ENCODE peak calls at places on chromosome 22, in five cellular contexts. H is tibial nerve, P is AG04450, U is AG04449, D is right lobe of liver. B is an unnamed sample.

GRCh38 chr22:50361222-50361621 is 18.1 kb downstream of the PPP6R2 start:
- DNase-seq in H (no peak), P (no peak), U (no peak), D (no peak), B (no peak)

GRCh38 chr22:43829448-43829821 is 17.3 kb upstream of the EFCAB6 start:
- DNase-seq in H (no peak), P (no peak), U (no peak), D (peak), B (peak)

GRCh38 chr22:45423524-45423923 is 10.0 kb downstream of the RIBC2 start:
- DNase-seq in H (no peak), P (no peak), U (no peak), D (no peak), B (no peak)

GRCh38 chr22:48840112-48840949 is 987.3 kb downstream of the BRD1 start:
- DNase-seq in H (no peak), P (no peak), U (no peak), D (no peak), B (no peak)

GRCh38 chr22:32185821-32186220 is 19.1 kb downstream of the RFPL2 start:
- DNase-seq in H (no peak), P (no peak), U (no peak), D (no peak), B (no peak)

GRCh38 chr22:44526431-44527115 is 28.5 kb upstream of the RTL6 start:
- DNase-seq in H (no peak), P (no peak), U (no peak), D (peak), B (no peak)

GRCh38 chr22:46803936-46804335 is 41.5 kb downstream of the TBC1D22A start:
- DNase-seq in H (no peak), P (no peak), U (no peak), D (no peak), B (no peak)

GRCh38 chr22:42970029-42970428 is 44.9 kb downstream of the PACSIN2 start:
- DNase-seq in H (no peak), P (no peak), U (no peak), D (no peak), B (no peak)

GRCh38 chr22:27062857-27063256 is 405.5 kb downstream of the MIAT start:
- DNase-seq in H (no peak), P (no peak), U (no peak), D (no peak), B (no peak)

GRCh38 chr22:35552186-35552842 is 11.7 kb downstream of the RASD2 start:
- DNase-seq in H (no peak), P (no peak), U (no peak), D (no peak), B (no peak)

GRCh38 chr22:36928181-36928580 is 14.8 kb downstream of the CSF2RB start:
- DNase-seq in H (no peak), P (no peak), U (no peak), D (no peak), B (no peak)

GRCh38 chr22:41564563-41564962 is 3.8 kb downstream of the CSDC2 start:
- DNase-seq in H (no peak), P (no peak), U (no peak), D (no peak), B (peak)

GRCh38 chr22:37442537-37442936 is 15.3 kb upstream of the ELFN2 start:
- DNase-seq in H (no peak), P (no peak), U (no peak), D (no peak), B (no peak)

GRCh38 chr22:36156515-36157419 is 3.8 kb downstream of the APOL3 start:
- DNase-seq in H (peak), P (peak), U (no peak), D (peak), B (peak)

GRCh38 chr22:36770116-36770945 is 5.6 kb downstream of the IFT27 start:
- DNase-seq in H (no peak), P (no peak), U (no peak), D (no peak), B (no peak)

GRCh38 chr22:35375031-35375430 is 5.9 kb upstream of the HMOX1 start:
- DNase-seq in H (no peak), P (no peak), U (no peak), D (no peak), B (no peak)

GRCh38 chr22:40002935-40003715 is 8.4 kb downstream of the FAM83F start:
- DNase-seq in H (no peak), P (no peak), U (no peak), D (no peak), B (no peak)

GRCh38 chr22:49764151-49764581 is 63.5 kb downstream of the BRD1 start:
- DNase-seq in H (no peak), P (no peak), U (no peak), D (peak), B (peak)

GRCh38 chr22:46934746-46935491 is 172.5 kb downstream of the TBC1D22A start:
- DNase-seq in H (no peak), P (peak), U (peak), D (no peak), B (peak)

DNA sequence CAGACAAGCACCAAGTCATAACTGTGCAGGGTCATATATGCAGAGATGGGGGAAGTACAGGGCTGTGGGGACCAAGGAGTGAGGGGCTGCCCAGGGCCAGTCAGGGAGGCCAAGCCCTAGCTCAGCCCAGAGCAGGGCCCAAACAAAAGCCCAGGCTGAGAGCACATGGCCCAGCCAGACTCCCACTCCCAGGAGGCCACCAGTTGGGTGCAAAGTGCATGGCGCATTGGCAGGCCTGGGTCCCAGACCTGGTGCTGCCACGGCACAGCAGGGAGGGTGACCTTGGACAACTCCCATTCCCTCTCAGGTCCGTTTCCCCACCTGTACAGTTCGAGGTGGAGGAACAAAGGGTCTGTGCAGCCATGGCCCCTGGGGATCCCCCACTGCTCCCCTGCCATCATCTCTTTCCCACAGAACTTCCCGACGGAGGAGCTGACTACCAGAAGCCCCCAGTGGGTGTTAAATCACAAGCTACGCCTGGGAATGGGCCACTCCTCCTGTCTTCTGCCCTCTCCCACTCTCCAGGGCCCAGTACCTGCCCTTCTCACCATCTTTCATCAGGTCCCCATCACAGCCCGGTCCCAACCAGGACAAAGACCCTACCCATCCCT is 608 bp downstream of the NIPSNAP1 start:
- DNase-seq in H (no peak), P (no peak), U (no peak), D (peak), B (no peak)
- H3K4me3 ChIP-seq in H (peak), P (peak), U (peak), D (peak), B (peak)

DNA sequence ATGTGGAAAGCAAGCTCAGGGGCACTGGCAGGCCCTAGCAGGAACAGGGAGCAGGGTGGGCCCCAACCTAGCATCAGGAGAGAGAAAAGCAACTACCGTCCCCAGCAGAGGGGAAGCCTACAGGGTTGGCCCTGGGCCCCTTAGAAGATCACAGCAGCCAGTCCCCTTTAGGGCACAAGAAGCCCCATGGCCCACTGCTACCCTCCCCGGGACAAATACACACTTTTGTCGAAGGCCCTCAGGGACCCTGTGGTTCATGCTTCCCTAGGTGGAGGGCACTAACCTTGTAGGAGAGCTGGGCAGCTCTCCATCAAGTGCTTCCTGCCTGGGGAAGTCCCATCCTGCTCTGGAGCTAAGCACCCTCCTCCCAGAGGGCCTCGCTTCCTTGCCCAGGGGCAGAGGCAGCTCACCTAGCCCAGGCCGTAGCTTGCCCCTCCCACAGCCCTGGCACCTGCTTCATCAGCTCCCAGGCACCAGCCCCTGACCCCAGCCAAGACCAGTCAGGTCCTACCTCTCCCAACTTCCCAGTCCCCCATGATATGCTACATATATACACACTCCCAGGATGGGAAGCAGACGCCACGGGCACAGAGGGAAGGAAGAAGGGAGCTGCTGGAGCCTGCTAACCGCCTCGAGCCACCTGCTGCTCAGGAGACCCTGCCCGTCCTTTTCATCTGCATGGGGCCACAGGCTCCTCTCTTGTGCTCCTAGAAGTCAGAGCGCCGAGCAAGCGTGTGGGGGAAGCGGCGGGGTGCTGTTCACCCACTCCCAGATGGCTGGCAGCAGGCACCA is 20.1 kb downstream of the SUN2 start:
- DNase-seq in H (no peak), P (no peak), U (no peak), D (peak), B (no peak)
- TF ChIP-seq CTCF in H (no peak), P (no peak), U (no peak), D (no peak), B (no peak)

GRCh38 chr22:17629646-17630045 is 1.1 kb upstream of the ATP6V1E1 start:
- DNase-seq in H (no peak), P (no peak), U (no peak), D (no peak), B (no peak)
- H3K4me3 ChIP-seq in H (no peak), P (peak), U (peak), D (no peak), B (no peak)

GRCh38 chr22:19800761-19801244 is 40.2 kb downstream of the TBX1 start:
- DNase-seq in H (no peak), P (no peak), U (no peak), D (no peak), B (peak)
- TF ChIP-seq CTCF in H (no peak), P (peak), U (peak), D (peak), B (peak)

DNA sequence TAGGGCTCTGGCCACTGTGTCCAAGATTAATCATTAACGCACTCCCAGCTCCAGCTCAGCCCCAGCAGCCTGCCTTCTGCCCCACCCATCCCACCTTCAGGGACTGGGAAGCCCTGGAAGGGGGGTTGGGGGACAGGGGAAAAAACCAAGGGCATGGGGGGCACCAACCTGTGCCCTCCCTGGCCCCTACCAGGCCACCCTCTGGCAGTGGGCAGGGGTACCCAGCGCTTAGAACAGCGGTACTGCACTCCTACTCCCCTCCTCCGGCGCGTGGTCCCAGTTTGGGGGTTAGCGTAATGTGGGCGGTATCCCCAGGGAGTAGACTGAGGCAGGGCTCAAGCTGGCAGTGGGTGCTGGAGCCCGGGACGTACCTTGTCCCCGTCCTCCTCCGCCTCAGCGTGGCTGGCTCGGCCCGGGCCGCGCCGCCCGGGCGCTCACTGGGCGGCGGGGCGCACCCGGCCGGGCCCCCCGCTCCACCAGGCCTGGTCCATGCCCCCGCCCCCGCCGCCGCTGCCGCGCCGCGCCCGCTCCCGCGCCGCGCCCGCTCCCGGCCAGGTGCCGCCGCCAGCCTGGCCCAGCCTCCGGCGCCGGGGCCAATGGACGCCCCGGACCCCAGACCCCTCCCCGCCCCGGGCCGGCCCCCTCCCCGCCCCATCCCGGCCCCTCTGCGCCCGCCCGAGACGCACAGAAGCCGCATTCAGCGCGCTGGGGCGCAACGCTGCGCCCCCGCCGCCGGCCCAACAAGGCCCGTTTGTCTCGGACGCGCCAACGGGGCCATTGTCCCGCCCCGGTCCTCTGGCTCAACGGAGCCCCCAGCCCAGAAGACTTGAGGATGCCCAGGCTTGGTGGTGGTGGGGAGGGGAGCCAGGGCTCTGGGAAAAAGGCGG is at the start of gene GAL3ST1:
- DNase-seq in H (no peak), P (no peak), U (no peak), D (peak), B (no peak)
- H3K4me3 ChIP-seq in H (peak), P (peak), U (no peak), D (peak), B (no peak)

DNA sequence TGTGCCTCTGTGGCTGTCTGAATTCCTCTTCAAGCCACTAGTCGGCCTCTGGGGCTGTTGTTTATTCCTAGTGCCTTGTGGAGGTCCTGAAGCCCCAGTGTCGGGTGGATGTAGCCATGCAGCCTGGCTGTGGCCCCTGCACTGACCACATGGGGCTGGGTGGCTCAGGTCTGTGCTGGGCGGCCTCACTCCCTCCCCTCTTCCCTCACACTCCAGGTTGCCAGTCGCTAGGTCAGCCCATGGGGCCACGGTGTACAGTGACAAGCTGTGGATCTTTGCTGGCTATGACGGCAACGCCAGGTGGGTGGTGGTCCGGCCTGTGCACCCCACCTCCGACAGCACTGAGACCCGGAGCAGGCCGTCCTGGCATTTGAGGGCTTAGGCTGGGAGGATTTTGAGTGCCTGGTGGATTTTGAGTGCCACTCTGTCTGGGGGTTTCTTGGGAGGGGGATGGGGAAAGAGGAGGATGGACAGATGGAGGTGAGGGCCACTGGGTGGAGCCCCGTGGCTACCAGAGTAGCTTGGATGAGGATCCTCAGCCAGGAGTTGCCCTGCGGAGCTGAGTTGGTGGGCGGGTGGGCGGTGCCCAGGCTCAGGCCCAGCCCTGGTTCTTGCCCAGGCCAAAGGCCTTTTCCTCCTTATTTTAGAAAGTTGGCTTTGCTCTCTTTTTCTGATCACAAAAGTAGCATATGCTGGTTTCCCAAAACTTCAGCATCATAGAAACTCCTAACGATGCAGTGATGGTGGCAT is 6.7 kb downstream of the LZTR1 start:
- DNase-seq in H (no peak), P (no peak), U (no peak), D (no peak), B (no peak)
- TF ChIP-seq CTCF in H (no peak), P (no peak), U (no peak), D (no peak), B (no peak)

DNA sequence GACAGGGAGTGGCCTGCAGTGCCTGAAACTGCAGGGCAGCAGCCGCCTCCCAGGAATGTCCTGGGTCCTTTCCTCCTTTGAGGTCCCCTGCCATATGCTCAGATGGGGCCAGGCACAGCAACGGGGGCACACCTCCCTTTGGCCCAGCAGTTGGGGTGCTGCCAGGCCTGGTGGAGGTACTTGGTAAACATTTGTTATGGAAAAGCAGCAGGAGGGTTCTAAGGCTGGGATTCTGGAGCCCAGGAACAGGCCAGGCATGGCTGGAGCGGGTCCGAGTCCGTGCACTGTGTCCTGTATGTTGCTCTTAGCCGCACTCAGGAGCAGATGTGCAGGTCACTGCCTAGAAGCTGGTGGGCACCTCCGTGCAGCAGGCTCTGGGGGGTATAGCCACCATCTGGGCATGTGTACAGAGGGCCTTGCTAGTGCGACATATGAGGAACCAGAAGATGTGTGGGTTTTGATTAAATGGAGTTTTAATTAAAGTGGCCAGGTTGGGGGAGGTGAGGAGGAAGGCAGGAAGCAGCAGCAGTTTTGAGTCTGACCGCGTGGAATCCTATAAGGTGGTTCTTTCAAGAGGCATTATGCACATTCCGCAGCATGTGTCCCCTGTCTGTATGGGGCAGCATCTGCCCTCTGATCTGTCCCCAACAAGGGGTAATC is 1.5 kb downstream of the ADORA2A start:
- DNase-seq in H (no peak), P (no peak), U (no peak), D (no peak), B (no peak)
- H3K4me3 ChIP-seq in H (no peak), P (no peak), U (no peak), D (no peak), B (no peak)

GRCh38 chr22:22855085-22855484 is 32.5 kb upstream of the IGLL5 start:
- DNase-seq in H (no peak), P (no peak), U (no peak), D (no peak), B (no peak)

GRCh38 chr22:22856885-22857606 is 30.6 kb upstream of the IGLL5 start:
- DNase-seq in H (no peak), P (no peak), U (no peak), D (no peak), B (no peak)

GRCh38 chr22:22856364-22856763 is 31.3 kb upstream of the IGLL5 start:
- DNase-seq in H (no peak), P (no peak), U (no peak), D (no peak), B (no peak)

GRCh38 chr22:22854466-22854865 is 33.1 kb upstream of the IGLL5 start:
- DNase-seq in H (no peak), P (no peak), U (no peak), D (no peak), B (no peak)

GRCh38 chr22:22855617-22856308 is 31.9 kb upstream of the IGLL5 start:
- DNase-seq in H (no peak), P (no peak), U (no peak), D (no peak), B (peak)
- TF ChIP-seq CTCF in H (no peak), P (peak), U (peak), D (peak), B (peak)

B was measured in foreskin fibroblast.